ENCODE peak calls at places on chromosome 12, in seven cellular contexts. L is stomach; O is right atrium auricular region; N is heart right ventricle; Z is CD8-positive, alpha-beta T cell; R is brain microvascular endothelial cell; D is A549. F is an unnamed sample.

GRCh38 chr12:42360747-42361403 is 34.9 kb downstream of the PPHLN1 start:
- DNase-seq in Z (no peak), L (no peak), R (no peak), D (no peak), N (no peak), O (no peak), F (no peak)

GRCh38 chr12:71594214-71594948 is 69.3 kb downstream of the ZFC3H1 start:
- DNase-seq in D (peak), L (peak), N (peak), O (no peak), R (peak), Z (no peak), F (no peak)

GRCh38 chr12:45498645-45499044 is 230.9 kb upstream of the ARID2 start:
- DNase-seq in Z (no peak), L (no peak), R (no peak), O (no peak), N (no peak), D (no peak), F (no peak)

GRCh38 chr12:88388566-88389269 is 191.6 kb downstream of the KITLG start:
- DNase-seq in O (no peak), R (peak), L (no peak), Z (no peak), D (no peak), N (no peak), F (no peak)

GRCh38 chr12:77845831-77846230 is 15.1 kb downstream of the NAV3 start:
- DNase-seq in O (no peak), L (no peak), N (no peak), D (no peak), R (peak), Z (no peak), F (no peak)

GRCh38 chr12:124569375-124570148 is 2.1 kb upstream of the NCOR2 start:
- DNase-seq in Z (no peak), R (no peak), D (no peak), N (no peak), L (no peak), O (no peak), F (no peak)

GRCh38 chr12:113305281-113305856 is 29.5 kb downstream of the SLC8B1 start:
- DNase-seq in O (no peak), N (no peak), D (no peak), L (no peak), Z (no peak), R (no peak), F (no peak)

GRCh38 chr12:120468271-120468845 is 1.2 kb downstream of the SRSF9 start:
- DNase-seq in O (no peak), D (peak), N (peak), R (peak), Z (no peak), L (peak), F (no peak)

GRCh38 chr12:93442411-93443340 is 929 bp upstream of the UBE2N start:
- DNase-seq in R (no peak), O (no peak), D (no peak), N (no peak), Z (no peak), L (no peak), F (no peak)

GRCh38 chr12:13007496-13008233 is 7.6 kb upstream of the HEBP1 start:
- DNase-seq in R (no peak), N (no peak), O (no peak), L (no peak), Z (no peak), D (no peak), F (no peak)

GRCh38 chr12:127785535-127785934 is 481.4 kb upstream of the TMEM132C start:
- DNase-seq in Z (no peak), L (no peak), O (no peak), D (no peak), N (peak), R (peak), F (no peak)

GRCh38 chr12:100699209-100699608 is 95.4 kb upstream of the ANO4 start:
- DNase-seq in D (no peak), N (no peak), R (no peak), L (no peak), O (no peak), Z (no peak), F (no peak)

GRCh38 chr12:28065889-28066630 is 93.5 kb upstream of the PTHLH start:
- DNase-seq in R (no peak), Z (no peak), N (no peak), O (no peak), L (no peak), D (no peak), F (no peak)

GRCh38 chr12:113758165-113758924 is 207.8 kb downstream of the RBM19 start:
- DNase-seq in N (no peak), R (no peak), D (no peak), L (no peak), Z (no peak), O (no peak), F (no peak)

GRCh38 chr12:62643470-62643869 is 176.8 kb downstream of the MON2 start:
- DNase-seq in Z (no peak), N (no peak), O (no peak), D (no peak), L (no peak), R (no peak), F (no peak)

GRCh38 chr12:104057771-104058197 is 6.5 kb upstream of the HCFC2 start:
- DNase-seq in Z (no peak), O (no peak), D (no peak), L (no peak), N (no peak), R (no peak), F (no peak)

GRCh38 chr12:125203145-125203765 is 138.0 kb downstream of the AACS start:
- DNase-seq in L (no peak), R (no peak), D (peak), N (no peak), O (no peak), Z (no peak), F (no peak)

GRCh38 chr12:129788506-129788905 is 115.3 kb downstream of the TMEM132D start:
- DNase-seq in D (no peak), Z (no peak), O (no peak), N (no peak), L (no peak), R (peak), F (no peak)

GRCh38 chr12:6292606-6293005 is 17.9 kb upstream of the PLEKHG6 start:
- DNase-seq in O (no peak), Z (no peak), L (no peak), N (no peak), R (no peak), D (no peak), F (no peak)

GRCh38 chr12:54024127-54024526 is 4.1 kb upstream of the HOXC6 start:
- DNase-seq in L (no peak), Z (no peak), D (no peak), R (no peak), N (no peak), O (no peak), F (peak)

GRCh38 chr12:117968084-117968789 is 553 bp downstream of the KSR2 start:
- DNase-seq in L (no peak), Z (no peak), O (no peak), D (no peak), N (no peak), R (no peak), F (no peak)

GRCh38 chr12:114320101-114320500 is 85.8 kb downstream of the TBX5 start:
- DNase-seq in L (no peak), Z (no peak), N (no peak), D (no peak), R (no peak), O (no peak), F (no peak)

GRCh38 chr12:46221255-46222128 is 47.4 kb downstream of the SLC38A1 start:
- DNase-seq in Z (no peak), D (no peak), L (no peak), R (peak), N (no peak), O (no peak), F (no peak)

GRCh38 chr12:47307680-47308399 is 228.1 kb upstream of the AMIGO2 start:
- DNase-seq in N (no peak), Z (peak), L (peak), O (no peak), R (peak), D (peak), F (no peak)

GRCh38 chr12:105677672-105678071 is 347.2 kb downstream of the C12orf75 start:
- DNase-seq in L (no peak), O (no peak), D (no peak), N (no peak), Z (no peak), R (no peak), F (no peak)

GRCh38 chr12:124616394-124617343 is 49.3 kb upstream of the NCOR2 start:
- DNase-seq in Z (no peak), R (no peak), N (no peak), L (no peak), D (no peak), O (no peak), F (no peak)

GRCh38 chr12:8658361-8658760 is 4.3 kb downstream of the MFAP5 start:
- DNase-seq in R (no peak), L (no peak), O (no peak), Z (no peak), N (no peak), D (no peak), F (no peak)

GRCh38 chr12:17304503-17305347 is 698.8 kb upstream of the LMO3 start:
- DNase-seq in N (no peak), R (no peak), Z (no peak), D (peak), L (no peak), O (no peak), F (no peak)

GRCh38 chr12:77591959-77592358 is 238.7 kb upstream of the NAV3 start:
- DNase-seq in Z (no peak), R (no peak), L (no peak), O (no peak), N (no peak), D (no peak), F (no peak)

GRCh38 chr12:103884316-103884715 is 43.3 kb upstream of the NT5DC3 start:
- DNase-seq in Z (peak), N (no peak), O (no peak), L (no peak), D (no peak), R (peak), F (no peak)

GRCh38 chr12:120678572-120678971 is 8.4 kb upstream of the MLEC start:
- DNase-seq in D (no peak), O (no peak), Z (no peak), N (no peak), L (no peak), R (no peak), F (peak)

GRCh38 chr12:11823043-11823442 is 173.6 kb downstream of the ETV6 start:
- DNase-seq in D (no peak), L (no peak), N (no peak), Z (no peak), O (no peak), R (peak), F (no peak)

GRCh38 chr12:106045251-106045674 is 93.5 kb downstream of the NUAK1 start:
- DNase-seq in D (no peak), O (no peak), L (no peak), R (no peak), N (no peak), Z (no peak), F (no peak)

GRCh38 chr12:51183816-51184215 is 10.9 kb upstream of the TFCP2 start:
- DNase-seq in R (peak), N (peak), L (peak), Z (no peak), O (no peak), D (no peak), F (peak)

GRCh38 chr12:89051065-89051677 is 301.1 kb downstream of the DUSP6 start:
- DNase-seq in Z (no peak), N (peak), R (peak), O (no peak), D (peak), L (no peak), F (no peak)

GRCh38 chr12:77133566-77133965 is 68.2 kb upstream of the E2F7 start:
- DNase-seq in N (peak), R (peak), L (peak), O (no peak), Z (no peak), D (no peak), F (no peak)

GRCh38 chr12:2117541-2117940 is 64.8 kb downstream of the CACNA1C start:
- DNase-seq in Z (no peak), N (no peak), L (no peak), D (no peak), O (no peak), R (no peak), F (no peak)

DNA sequence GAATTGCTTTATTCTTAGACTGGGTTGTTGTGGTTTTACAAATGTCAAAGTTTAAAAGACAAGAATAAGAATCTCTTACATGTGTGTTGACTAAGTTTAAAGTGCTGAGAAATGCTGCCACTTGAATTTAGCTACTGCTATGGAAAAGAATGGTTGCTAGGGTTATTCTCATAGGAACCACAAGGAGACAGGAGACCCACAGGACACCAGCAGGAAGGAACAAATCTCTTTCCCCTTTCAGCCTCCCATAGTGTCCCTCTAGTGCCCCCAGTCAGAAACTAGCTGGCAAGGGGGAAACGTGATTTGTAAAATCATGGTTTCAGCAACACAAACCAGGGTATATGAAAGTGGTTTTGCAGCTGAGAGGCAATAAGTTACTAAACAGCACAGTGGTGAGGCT is 102.7 kb downstream of the ST8SIA1 start:
- DNase-seq in L (no peak), D (peak), O (no peak), Z (no peak), R (no peak), N (no peak), F (no peak)
- TF ChIP-seq CTCF in L (no peak), D (no peak), O (no peak), Z (no peak), R (peak), N (no peak), F (no peak)

GRCh38 chr12:65464930-65465329 is 186.4 kb downstream of the MSRB3 start:
- DNase-seq in N (no peak), O (no peak), L (no peak), Z (no peak), D (no peak), R (peak), F (no peak)

GRCh38 chr12:65463082-65463481 is 184.6 kb downstream of the MSRB3 start:
- DNase-seq in Z (no peak), D (no peak), L (no peak), O (no peak), N (no peak), R (no peak), F (no peak)

GRCh38 chr12:65460076-65460475 is 181.6 kb downstream of the MSRB3 start:
- DNase-seq in Z (no peak), O (no peak), D (no peak), R (no peak), N (no peak), L (no peak), F (peak)

GRCh38 chr12:65461017-65461416 is 182.5 kb downstream of the MSRB3 start:
- DNase-seq in D (no peak), L (no peak), R (no peak), Z (no peak), O (no peak), N (no peak), F (no peak)

GRCh38 chr12:65462506-65462905 is 184.0 kb downstream of the MSRB3 start:
- DNase-seq in Z (no peak), R (no peak), D (no peak), N (no peak), O (no peak), L (no peak), F (no peak)
- H3K27ac ChIP-seq in Z (no peak), R (no peak), D (no peak), N (no peak), O (no peak), L (no peak), F (no peak)

GRCh38 chr12:25958254-25959068 is at the start of gene RASSF8:
- DNase-seq in N (peak), D (peak), L (peak), O (peak), R (peak), Z (no peak), F (peak)
- TF ChIP-seq CTCF in N (no peak), D (peak), L (no peak), O (no peak), R (no peak), Z (no peak), F (no peak)

DNA sequence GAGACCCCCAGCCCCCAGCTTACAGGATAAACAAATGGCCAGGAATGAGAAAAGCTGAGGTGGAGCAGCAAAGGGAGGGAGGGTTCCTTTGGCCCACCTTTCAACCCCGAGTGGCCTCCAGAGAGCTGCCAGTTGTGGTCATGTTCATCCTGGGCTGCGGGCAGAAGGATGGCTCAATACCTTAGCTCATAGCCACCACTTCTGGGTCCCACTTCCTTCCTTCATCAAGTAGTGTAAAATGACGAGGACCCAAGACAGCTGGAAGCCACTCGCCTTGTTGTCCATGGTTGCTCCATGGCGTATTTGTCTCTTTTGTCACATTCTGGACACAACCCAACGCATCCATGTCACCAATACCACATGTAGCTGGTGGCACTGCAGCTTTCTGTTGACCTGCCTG is 24.2 kb downstream of the CRACR2A start:
- DNase-seq in L (peak), D (no peak), O (no peak), N (no peak), Z (no peak), R (no peak), F (no peak)
- H3K27ac ChIP-seq in L (peak), D (no peak), O (no peak), N (no peak), Z (peak), R (no peak), F (no peak)

GRCh38 chr12:111271674-111272418 is 97.0 kb downstream of the PHETA1 start:
- DNase-seq in L (no peak), R (no peak), N (no peak), O (no peak), D (no peak), Z (no peak), F (no peak)
- TF ChIP-seq CTCF in L (no peak), R (peak), N (no peak), O (no peak), D (peak), Z (no peak), F (no peak)

GRCh38 chr12:57233357-57234232 is 4.1 kb downstream of the SHMT2 start:
- DNase-seq in Z (no peak), O (no peak), D (no peak), L (no peak), R (peak), N (no peak), F (peak)
- H3K27ac ChIP-seq in Z (no peak), O (peak), D (no peak), L (no peak), R (peak), N (peak), F (no peak)

GRCh38 chr12:116710367-116710766 is 27.5 kb downstream of the SPRING1 start:
- DNase-seq in D (no peak), O (no peak), Z (no peak), L (no peak), R (no peak), N (no peak), F (no peak)

GRCh38 chr12:116712458-116713303 is 25.2 kb downstream of the SPRING1 start:
- DNase-seq in O (no peak), D (no peak), R (no peak), L (no peak), Z (no peak), N (no peak), F (no peak)

GRCh38 chr12:116714175-116714574 is 23.7 kb downstream of the SPRING1 start:
- DNase-seq in L (no peak), N (no peak), D (no peak), O (no peak), Z (no peak), R (no peak), F (peak)

GRCh38 chr12:116717466-116718457 is 20.1 kb downstream of the SPRING1 start:
- DNase-seq in O (peak), D (no peak), L (no peak), R (peak), N (peak), Z (no peak), F (peak)

GRCh38 chr12:116713529-116713928 is 24.3 kb downstream of the SPRING1 start:
- DNase-seq in L (no peak), D (no peak), Z (no peak), R (no peak), N (no peak), O (no peak), F (no peak)
- TF ChIP-seq CTCF in L (no peak), D (no peak), Z (no peak), R (no peak), N (no peak), O (no peak), F (no peak)

DNA sequence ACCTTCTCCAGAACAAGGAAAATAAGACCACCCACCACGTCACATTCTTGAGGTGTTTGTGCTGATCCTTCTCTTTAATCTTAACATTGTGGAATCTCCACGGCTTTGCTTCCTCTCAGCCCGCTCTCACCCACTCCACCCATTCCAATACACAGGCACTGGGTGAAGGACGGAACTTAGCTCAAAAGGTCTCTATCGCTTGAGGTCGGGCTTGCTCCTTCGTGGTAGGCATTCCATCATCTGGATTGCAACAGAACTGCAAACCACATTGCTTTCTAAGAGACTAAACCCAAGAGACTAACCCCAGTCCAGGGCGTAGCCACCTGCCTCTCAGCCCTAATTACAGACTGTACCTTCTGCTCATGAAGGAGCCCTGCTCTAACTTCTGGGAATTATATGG is 24.0 kb upstream of the MDM2 start:
- DNase-seq in O (no peak), Z (no peak), R (no peak), N (no peak), D (no peak), L (no peak), F (no peak)
- H3K27ac ChIP-seq in O (no peak), Z (no peak), R (no peak), N (no peak), D (no peak), L (no peak), F (no peak)

GRCh38 chr12:977163-977562 is 13.9 kb upstream of the ERC1 start:
- DNase-seq in D (no peak), R (no peak), O (no peak), Z (no peak), L (no peak), N (no peak), F (no peak)
- TF ChIP-seq CTCF in D (no peak), R (peak), O (no peak), Z (no peak), L (no peak), N (no peak), F (no peak)

DNA sequence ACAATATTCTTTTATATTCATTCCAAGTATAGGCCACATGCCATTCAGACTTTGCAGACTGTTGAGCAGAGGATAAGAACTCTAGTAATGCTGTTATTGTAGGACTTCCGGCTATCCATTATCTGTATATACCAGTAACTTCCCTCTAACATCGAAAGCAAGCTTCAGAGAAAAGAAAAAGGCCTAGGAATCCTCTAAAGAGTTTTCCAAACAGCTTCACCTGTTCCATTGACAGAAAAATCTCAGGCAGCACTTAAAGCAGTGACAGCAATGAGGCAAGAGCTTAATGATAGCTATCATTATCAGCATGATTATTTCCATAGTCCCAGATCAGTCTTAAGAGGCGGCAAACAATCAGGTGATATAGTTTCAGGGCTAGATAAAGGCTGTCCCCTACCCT is 1.8 kb downstream of the CPNE8 start:
- DNase-seq in L (no peak), N (no peak), R (no peak), O (no peak), Z (no peak), D (no peak), F (no peak)
- H3K27ac ChIP-seq in L (peak), N (peak), R (no peak), O (peak), Z (no peak), D (no peak), F (peak)

F was measured in kidney.